ENCODE peak calls at places on chromosomes 16 and 17, in seven cellular contexts. One of them, this sample, is unnamed.

GRCh38 chr17:82241183-82241925 is 12.5 kb downstream of the SLC16A3 start:
- DNase-seq in fibroblast of pulmonary artery: peak
- DNase-seq in ureter: peak
- DNase-seq in thoracic aorta: peak
- DNase-seq in ovary: peak
- DNase-seq in astrocyte of the cerebellum: no peak
- DNase-seq in Peyer's patch: peak
- DNase-seq in this sample: no peak

GRCh38 chr16:87435399-87436224 is 43.5 kb downstream of the MAP1LC3B start:
- DNase-seq in fibroblast of pulmonary artery: peak
- DNase-seq in thoracic aorta: no peak
- DNase-seq in ureter: no peak
- DNase-seq in Peyer's patch: no peak
- DNase-seq in ovary: peak
- DNase-seq in astrocyte of the cerebellum: peak
- DNase-seq in this sample: no peak

GRCh38 chr16:376817-377418 is 4.9 kb downstream of the PGAP6 start:
- DNase-seq in Peyer's patch: no peak
- DNase-seq in thoracic aorta: no peak
- DNase-seq in ureter: no peak
- DNase-seq in astrocyte of the cerebellum: no peak
- DNase-seq in ovary: no peak
- DNase-seq in fibroblast of pulmonary artery: no peak
- DNase-seq in this sample: no peak

GRCh38 chr16:85321856-85322271 is 209.6 kb upstream of the CIBAR2 start:
- DNase-seq in Peyer's patch: peak
- DNase-seq in thoracic aorta: peak
- DNase-seq in astrocyte of the cerebellum: peak
- DNase-seq in ureter: peak
- DNase-seq in fibroblast of pulmonary artery: peak
- DNase-seq in ovary: peak
- DNase-seq in this sample: no peak

GRCh38 chr17:65278050-65278819 is 141.1 kb downstream of the RGS9 start:
- DNase-seq in thoracic aorta: no peak
- DNase-seq in fibroblast of pulmonary artery: peak
- DNase-seq in Peyer's patch: no peak
- DNase-seq in ovary: peak
- DNase-seq in ureter: peak
- DNase-seq in astrocyte of the cerebellum: peak
- DNase-seq in this sample: no peak

GRCh38 chr17:75549246-75550138 is 24.0 kb downstream of the LLGL2 start:
- DNase-seq in ureter: peak
- DNase-seq in fibroblast of pulmonary artery: no peak
- DNase-seq in Peyer's patch: no peak
- DNase-seq in ovary: no peak
- DNase-seq in astrocyte of the cerebellum: no peak
- DNase-seq in thoracic aorta: no peak
- DNase-seq in this sample: no peak

GRCh38 chr17:17028059-17028877 is 14.0 kb upstream of the MPRIP start:
- DNase-seq in astrocyte of the cerebellum: no peak
- DNase-seq in ovary: peak
- DNase-seq in fibroblast of pulmonary artery: peak
- DNase-seq in ureter: peak
- DNase-seq in thoracic aorta: no peak
- DNase-seq in Peyer's patch: no peak
- DNase-seq in this sample: no peak

GRCh38 chr17:48194097-48194550 is 86.6 kb downstream of the SNX11 start:
- DNase-seq in astrocyte of the cerebellum: peak
- DNase-seq in fibroblast of pulmonary artery: peak
- DNase-seq in Peyer's patch: no peak
- DNase-seq in ureter: no peak
- DNase-seq in ovary: no peak
- DNase-seq in thoracic aorta: no peak
- DNase-seq in this sample: no peak

GRCh38 chr16:24800586-24800985 is 45.2 kb upstream of the SLC5A11 start:
- DNase-seq in ovary: no peak
- DNase-seq in astrocyte of the cerebellum: no peak
- DNase-seq in thoracic aorta: no peak
- DNase-seq in Peyer's patch: no peak
- DNase-seq in fibroblast of pulmonary artery: peak
- DNase-seq in ureter: no peak
- DNase-seq in this sample: no peak

GRCh38 chr17:38731526-38732294 is 1.6 kb downstream of the CISD3 start:
- DNase-seq in fibroblast of pulmonary artery: no peak
- DNase-seq in ureter: no peak
- DNase-seq in thoracic aorta: no peak
- DNase-seq in Peyer's patch: no peak
- DNase-seq in astrocyte of the cerebellum: no peak
- DNase-seq in ovary: no peak
- DNase-seq in this sample: no peak

GRCh38 chr16:69595127-69596036 is 29.6 kb downstream of the NFAT5 start:
- DNase-seq in ovary: no peak
- DNase-seq in fibroblast of pulmonary artery: peak
- DNase-seq in thoracic aorta: no peak
- DNase-seq in Peyer's patch: no peak
- DNase-seq in ureter: no peak
- DNase-seq in astrocyte of the cerebellum: no peak
- DNase-seq in this sample: no peak

GRCh38 chr17:77085916-77086432 is 54.8 kb upstream of the SEC14L1 start:
- DNase-seq in ovary: no peak
- DNase-seq in fibroblast of pulmonary artery: no peak
- DNase-seq in thoracic aorta: no peak
- DNase-seq in Peyer's patch: no peak
- DNase-seq in ureter: no peak
- DNase-seq in astrocyte of the cerebellum: no peak
- DNase-seq in this sample: no peak

GRCh38 chr17:7582401-7583252 is 1.0 kb upstream of the MPDU1 start:
- DNase-seq in Peyer's patch: no peak
- DNase-seq in ureter: no peak
- DNase-seq in astrocyte of the cerebellum: no peak
- DNase-seq in ovary: peak
- DNase-seq in fibroblast of pulmonary artery: no peak
- DNase-seq in thoracic aorta: no peak
- DNase-seq in this sample: no peak

GRCh38 chr16:70592106-70592571 is 54.2 kb upstream of the IL34 start:
- DNase-seq in ureter: no peak
- DNase-seq in ovary: no peak
- DNase-seq in fibroblast of pulmonary artery: no peak
- DNase-seq in Peyer's patch: no peak
- DNase-seq in astrocyte of the cerebellum: no peak
- DNase-seq in thoracic aorta: no peak
- DNase-seq in this sample: no peak

GRCh38 chr17:31422443-31422842 is 31.0 kb downstream of the RAB11FIP4 start:
- DNase-seq in fibroblast of pulmonary artery: no peak
- DNase-seq in ovary: no peak
- DNase-seq in Peyer's patch: no peak
- DNase-seq in thoracic aorta: no peak
- DNase-seq in astrocyte of the cerebellum: no peak
- DNase-seq in ureter: no peak
- DNase-seq in this sample: no peak

GRCh38 chr16:4176794-4177438 is 60.7 kb upstream of the ADCY9 start:
- DNase-seq in astrocyte of the cerebellum: no peak
- DNase-seq in thoracic aorta: no peak
- DNase-seq in fibroblast of pulmonary artery: peak
- DNase-seq in ureter: no peak
- DNase-seq in Peyer's patch: no peak
- DNase-seq in ovary: no peak
- DNase-seq in this sample: no peak

GRCh38 chr16:85261205-85261604 is 148.9 kb upstream of the CIBAR2 start:
- DNase-seq in thoracic aorta: no peak
- DNase-seq in fibroblast of pulmonary artery: no peak
- DNase-seq in astrocyte of the cerebellum: no peak
- DNase-seq in Peyer's patch: no peak
- DNase-seq in ovary: no peak
- DNase-seq in ureter: no peak
- DNase-seq in this sample: no peak

GRCh38 chr17:41792835-41793748 is 6.6 kb upstream of the JUP start:
- DNase-seq in ureter: peak
- DNase-seq in thoracic aorta: no peak
- DNase-seq in astrocyte of the cerebellum: no peak
- DNase-seq in Peyer's patch: no peak
- DNase-seq in fibroblast of pulmonary artery: peak
- DNase-seq in ovary: peak
- DNase-seq in this sample: no peak

GRCh38 chr16:50285406-50286003 is 19.2 kb downstream of the ADCY7 start:
- DNase-seq in ureter: no peak
- DNase-seq in Peyer's patch: no peak
- DNase-seq in astrocyte of the cerebellum: no peak
- DNase-seq in ovary: no peak
- DNase-seq in thoracic aorta: no peak
- DNase-seq in fibroblast of pulmonary artery: no peak
- DNase-seq in this sample: no peak

GRCh38 chr17:36112572-36112971 is 8.9 kb downstream of the CCL4 start:
- DNase-seq in Peyer's patch: no peak
- DNase-seq in fibroblast of pulmonary artery: no peak
- DNase-seq in astrocyte of the cerebellum: no peak
- DNase-seq in ureter: no peak
- DNase-seq in thoracic aorta: no peak
- DNase-seq in ovary: no peak
- DNase-seq in this sample: no peak

GRCh38 chr16:29877266-29877961 is 14.4 kb upstream of the CDIPT start:
- DNase-seq in fibroblast of pulmonary artery: peak
- DNase-seq in ureter: no peak
- DNase-seq in thoracic aorta: no peak
- DNase-seq in Peyer's patch: no peak
- DNase-seq in ovary: no peak
- DNase-seq in astrocyte of the cerebellum: no peak
- DNase-seq in this sample: peak

GRCh38 chr16:89873822-89874689 is 664 bp downstream of the TCF25 start:
- DNase-seq in astrocyte of the cerebellum: peak
- DNase-seq in fibroblast of pulmonary artery: peak
- DNase-seq in ovary: peak
- DNase-seq in ureter: peak
- DNase-seq in Peyer's patch: peak
- DNase-seq in thoracic aorta: peak
- DNase-seq in this sample: peak

GRCh38 chr17:72408122-72408382 is 287.2 kb downstream of the SOX9 start:
- DNase-seq in thoracic aorta: no peak
- DNase-seq in ureter: no peak
- DNase-seq in astrocyte of the cerebellum: no peak
- DNase-seq in Peyer's patch: no peak
- DNase-seq in ovary: no peak
- DNase-seq in fibroblast of pulmonary artery: no peak
- DNase-seq in this sample: no peak

GRCh38 chr17:75773121-75773807 is 8.3 kb upstream of the GALK1 start:
- DNase-seq in astrocyte of the cerebellum: no peak
- DNase-seq in fibroblast of pulmonary artery: no peak
- DNase-seq in ureter: no peak
- DNase-seq in thoracic aorta: no peak
- DNase-seq in ovary: peak
- DNase-seq in Peyer's patch: no peak
- DNase-seq in this sample: no peak

GRCh38 chr16:22252317-22252716 is 44.9 kb upstream of the POLR3E start:
- DNase-seq in astrocyte of the cerebellum: no peak
- DNase-seq in thoracic aorta: no peak
- DNase-seq in ovary: no peak
- DNase-seq in fibroblast of pulmonary artery: no peak
- DNase-seq in ureter: no peak
- DNase-seq in Peyer's patch: no peak
- DNase-seq in this sample: no peak

GRCh38 chr17:1972429-1973160 is 52.5 kb downstream of the RTN4RL1 start:
- DNase-seq in Peyer's patch: no peak
- DNase-seq in ovary: no peak
- DNase-seq in thoracic aorta: no peak
- DNase-seq in fibroblast of pulmonary artery: no peak
- DNase-seq in astrocyte of the cerebellum: no peak
- DNase-seq in ureter: no peak
- DNase-seq in this sample: no peak

GRCh38 chr16:2422123-2422867 is 7.0 kb upstream of the CCNF start:
- DNase-seq in astrocyte of the cerebellum: no peak
- DNase-seq in Peyer's patch: no peak
- DNase-seq in ureter: no peak
- DNase-seq in fibroblast of pulmonary artery: no peak
- DNase-seq in thoracic aorta: no peak
- DNase-seq in ovary: no peak
- DNase-seq in this sample: no peak

GRCh38 chr17:78862073-78863023 is 21.7 kb upstream of the USP36 start:
- DNase-seq in fibroblast of pulmonary artery: peak
- DNase-seq in astrocyte of the cerebellum: peak
- DNase-seq in thoracic aorta: peak
- DNase-seq in ureter: peak
- DNase-seq in Peyer's patch: peak
- DNase-seq in ovary: peak
- DNase-seq in this sample: no peak

GRCh38 chr17:74274703-74275340 is 788 bp downstream of the DNAI2 start:
- DNase-seq in ureter: no peak
- DNase-seq in thoracic aorta: no peak
- DNase-seq in Peyer's patch: no peak
- DNase-seq in astrocyte of the cerebellum: no peak
- DNase-seq in fibroblast of pulmonary artery: no peak
- DNase-seq in ovary: no peak
- DNase-seq in this sample: no peak

GRCh38 chr16:48182979-48183537 is 27.3 kb upstream of the ABCC12 start:
- DNase-seq in thoracic aorta: no peak
- DNase-seq in ovary: no peak
- DNase-seq in fibroblast of pulmonary artery: no peak
- DNase-seq in Peyer's patch: no peak
- DNase-seq in astrocyte of the cerebellum: no peak
- DNase-seq in ureter: no peak
- DNase-seq in this sample: no peak

GRCh38 chr16:59698341-59698979 is 964.3 kb upstream of the GOT2 start:
- DNase-seq in thoracic aorta: no peak
- DNase-seq in Peyer's patch: no peak
- DNase-seq in fibroblast of pulmonary artery: peak
- DNase-seq in ovary: no peak
- DNase-seq in astrocyte of the cerebellum: peak
- DNase-seq in ureter: no peak
- DNase-seq in this sample: no peak

GRCh38 chr17:72097144-72097543 is 23.7 kb upstream of the SOX9 start:
- DNase-seq in Peyer's patch: no peak
- DNase-seq in thoracic aorta: no peak
- DNase-seq in fibroblast of pulmonary artery: no peak
- DNase-seq in ureter: no peak
- DNase-seq in ovary: no peak
- DNase-seq in astrocyte of the cerebellum: no peak
- DNase-seq in this sample: no peak

GRCh38 chr17:41505836-41506767 is 690 bp upstream of the KRT13 start:
- DNase-seq in ovary: no peak
- DNase-seq in thoracic aorta: no peak
- DNase-seq in ureter: no peak
- DNase-seq in astrocyte of the cerebellum: no peak
- DNase-seq in Peyer's patch: no peak
- DNase-seq in fibroblast of pulmonary artery: no peak
- DNase-seq in this sample: no peak

GRCh38 chr17:57669671-57670529 is 75.2 kb downstream of the CCDC182 start:
- DNase-seq in ureter: no peak
- DNase-seq in Peyer's patch: no peak
- DNase-seq in astrocyte of the cerebellum: no peak
- DNase-seq in ovary: no peak
- DNase-seq in fibroblast of pulmonary artery: no peak
- DNase-seq in thoracic aorta: no peak
- DNase-seq in this sample: no peak

This sample was measured in memory B cell.